ENCODE peak calls at places on chromosomes 5 and 9, in six cellular contexts. G is uterus; M is HL-60; B is HCEC 1CT; C is NCI-H2171 treated with DMSO at 0.1 percent for 48 hours; E is CD4-positive, alpha-beta memory T cell. Y is an unnamed sample.

GRCh38 chr5:138575194-138576015 is at the start of gene HSPA9:
- DNase-seq in B (peak; percentile 100), E (peak; percentile 98), C (peak; percentile 97), M (peak; percentile 92), G (peak; percentile 99), Y (peak; percentile 99)

GRCh38 chr9:88514247-88514646 is 20.7 kb upstream of the NXNL2 start:
- DNase-seq in G (no peak), B (no peak), C (no peak), E (no peak), M (no peak), Y (no peak)

GRCh38 chr5:142280066-142281011 is 44.5 kb downstream of the SPRY4 start:
- DNase-seq in E (no peak), C (peak; percentile 1), M (no peak), B (no peak), G (peak; percentile 58), Y (peak; percentile 86)

GRCh38 chr9:28053378-28053777 is 480.1 kb upstream of the C9orf72 start:
- DNase-seq in M (no peak), C (no peak), B (no peak), G (no peak), E (no peak), Y (no peak)

GRCh38 chr5:5141011-5141599 is 975 bp downstream of the ADAMTS16 start:
- DNase-seq in B (no peak), G (no peak), C (no peak), E (no peak), M (no peak), Y (no peak)

GRCh38 chr5:128163991-128164390 is 80.4 kb downstream of the SLC12A2 start:
- DNase-seq in E (no peak), C (no peak), G (no peak), M (no peak), B (peak; percentile 63), Y (peak; percentile 49)

GRCh38 chr9:3346549-3346948 is 179.3 kb downstream of the RFX3 start:
- DNase-seq in B (no peak), G (no peak), E (no peak), C (no peak), M (no peak), Y (no peak)

GRCh38 chr9:133769511-133770075 is 31.4 kb upstream of the SARDH start:
- DNase-seq in C (no peak), E (no peak), B (no peak), M (no peak), G (no peak), Y (no peak)

GRCh38 chr9:125631391-125632085 is 75.5 kb downstream of the MAPKAP1 start:
- DNase-seq in E (peak; percentile 39), M (no peak), G (no peak), B (peak; percentile 68), C (no peak), Y (peak; percentile 60)

GRCh38 chr5:891837-892389 is 688 bp downstream of the BRD9 start:
- DNase-seq in C (no peak), B (no peak), G (no peak), E (no peak), M (peak; percentile 11), Y (peak; percentile 28)

GRCh38 chr9:122806661-122807060 is 6.7 kb downstream of the OR1K1 start:
- DNase-seq in C (no peak), G (no peak), B (peak; percentile 30), E (no peak), M (no peak), Y (peak; percentile 44)

GRCh38 chr5:24749701-24750100 is 104.9 kb upstream of the CDH10 start:
- DNase-seq in B (no peak), E (no peak), G (no peak), M (no peak), C (no peak), Y (no peak)

GRCh38 chr9:95511952-95512750 is 4.6 kb downstream of the PTCH1 start:
- DNase-seq in M (no peak), G (no peak), B (peak; percentile 49), E (no peak), C (no peak), Y (no peak)

GRCh38 chr5:44774279-44774880 is 34.4 kb upstream of the MRPS30 start:
- DNase-seq in B (peak; percentile 52), E (no peak), G (no peak), M (peak; percentile 11), C (peak; percentile 64), Y (peak; percentile 56)

GRCh38 chr5:160064979-160065619 is 54.2 kb downstream of the PWWP2A start:
- DNase-seq in G (no peak), M (no peak), B (no peak), E (no peak), C (no peak), Y (no peak)

GRCh38 chr5:43034591-43034968 is 5.5 kb downstream of the ANXA2R start:
- DNase-seq in B (peak; percentile 56), G (no peak), C (no peak), M (no peak), E (no peak), Y (peak; percentile 87)

GRCh38 chr9:21902112-21902511 is 92.1 kb downstream of the CDKN2A start:
- DNase-seq in E (no peak), M (peak; percentile 16), C (no peak), B (no peak), G (no peak), Y (peak; percentile 10)

GRCh38 chr9:135885100-135885853 is 22.1 kb downstream of the CAMSAP1 start:
- DNase-seq in G (no peak), E (no peak), C (peak; percentile 44), B (peak; percentile 52), M (no peak), Y (peak; percentile 70)

GRCh38 chr5:41240985-41241384 is 27.7 kb upstream of the C6 start:
- DNase-seq in C (no peak), E (peak; percentile 28), M (no peak), B (no peak), G (no peak), Y (no peak)

GRCh38 chr5:135565691-135566421 is 12.9 kb downstream of the CXCL14 start:
- DNase-seq in M (peak; percentile 28), C (peak; percentile 53), G (no peak), E (peak; percentile 41), B (peak; percentile 17), Y (peak; percentile 32)

GRCh38 chr9:114385412-114386181 is 2.2 kb downstream of the AKNA start:
- DNase-seq in B (peak; percentile 86), G (peak; percentile 83), C (no peak), E (peak; percentile 98), M (peak; percentile 80), Y (peak; percentile 90)

GRCh38 chr5:53429706-53430105 is 50.7 kb upstream of the FST start:
- DNase-seq in C (no peak), M (no peak), G (no peak), B (peak; percentile 70), E (no peak), Y (peak; percentile 35)

GRCh38 chr9:93450817-93451761 is at the start of gene FAM120A:
- DNase-seq in G (peak; percentile 61), C (peak; percentile 62), B (peak; percentile 83), M (peak; percentile 50), E (peak; percentile 79), Y (peak; percentile 73)

GRCh38 chr9:115373000-115373709 is 255.2 kb upstream of the TNC start:
- DNase-seq in E (no peak), C (no peak), B (peak; percentile 97), M (no peak), G (no peak), Y (peak; percentile 99)

GRCh38 chr5:81450940-81451339 is 57.0 kb upstream of the ACOT12 start:
- DNase-seq in G (no peak), B (peak; percentile 48), E (no peak), M (no peak), C (no peak), Y (no peak)

GRCh38 chr9:126337690-126338426 is 11.2 kb downstream of the MVB12B start:
- DNase-seq in G (no peak), C (no peak), M (no peak), E (no peak), B (no peak), Y (no peak)

GRCh38 chr9:31394040-31394473 is 990.4 kb upstream of the ACO1 start:
- DNase-seq in G (no peak), B (no peak), C (peak; percentile 28), E (no peak), M (no peak), Y (peak; percentile 17)

GRCh38 chr5:33341316-33341715 is 99.4 kb upstream of the TARS1 start:
- DNase-seq in B (no peak), M (no peak), G (no peak), C (no peak), E (no peak), Y (no peak)

GRCh38 chr9:134735441-134736175 is 94.0 kb downstream of the COL5A1 start:
- DNase-seq in B (no peak), G (peak; percentile 70), M (no peak), C (peak; percentile 22), E (no peak), Y (peak; percentile 69)

GRCh38 chr9:112750111-112750766 is at the start of gene SNX30:
- DNase-seq in B (peak; percentile 90), M (peak; percentile 79), C (peak; percentile 68), G (peak; percentile 87), E (peak; percentile 81), Y (peak; percentile 87)

GRCh38 chr5:151900876-151901275 is 23.8 kb downstream of the GLRA1 start:
- DNase-seq in E (no peak), G (no peak), B (no peak), C (no peak), M (no peak), Y (no peak)

GRCh38 chr5:88729476-88730182 is 153.4 kb downstream of the MEF2C start:
- DNase-seq in E (peak; percentile 51), M (peak; percentile 17), C (peak; percentile 50), G (peak; percentile 80), B (peak; percentile 67), Y (peak; percentile 85)

GRCh38 chr5:157801-158200 is 33.5 kb upstream of the LRRC14B start:
- DNase-seq in B (no peak), G (no peak), M (no peak), E (no peak), C (no peak), Y (no peak)

GRCh38 chr9:97437151-97437550 is 25.3 kb downstream of the TDRD7 start:
- DNase-seq in M (no peak), G (no peak), E (no peak), C (no peak), B (no peak), Y (no peak)

GRCh38 chr5:150473673-150474358 is 24.3 kb upstream of the RPS14 start:
- DNase-seq in B (peak; percentile 32), C (no peak), M (no peak), G (no peak), E (no peak), Y (no peak)

GRCh38 chr9:34716711-34717110 is 6.8 kb upstream of the CCL21 start:
- DNase-seq in E (no peak), B (no peak), G (no peak), M (no peak), C (no peak), Y (no peak)

GRCh38 chr9:4640027-4640426 is 22.1 kb upstream of the PLPP6 start:
- DNase-seq in G (no peak), B (no peak), C (peak; percentile 54), E (peak; percentile 57), M (no peak), Y (peak; percentile 17)

GRCh38 chr5:56501949-56502557 is 268.9 kb upstream of the ANKRD55 start:
- DNase-seq in C (no peak), G (no peak), E (no peak), B (no peak), M (no peak), Y (peak; percentile 67)